ENCODE peak calls at places on chromosomes 6 and 20, in ten cellular contexts. Z is heart left ventricle, L is mucosa of descending colon, U is cardiac fibroblast, W is upper lobe of right lung, P is foreskin fibroblast, E is cardiac muscle cell, C is endodermal cell, O is endothelial cell, G is thoracic aorta. D is an unnamed sample.

GRCh38 chr6:154356118-154356517 is 485 bp downstream of the IPCEF1 start:
- DNase-seq in Z (no peak), L (no peak), U (no peak), W (no peak), P (no peak), E (no peak), C (peak), O (no peak), G (no peak), D (no peak)

GRCh38 chr20:17536944-17537444 is 5.8 kb upstream of the BFSP1 start:
- DNase-seq in Z (peak), L (peak), U (peak), W (peak), P (peak), E (peak), C (peak), O (peak), G (no peak), D (peak)

GRCh38 chr20:38171301-38172010 is 6.4 kb upstream of the TGM2 start:
- DNase-seq in Z (no peak), L (no peak), U (peak), W (peak), P (no peak), E (no peak), C (no peak), O (no peak), G (no peak), D (no peak)

GRCh38 chr6:159701413-159701999 is 8.5 kb upstream of the SOD2 start:
- DNase-seq in Z (no peak), L (no peak), U (peak), W (no peak), P (peak), E (peak), C (no peak), O (no peak), G (no peak), D (no peak)

GRCh38 chr20:59300341-59301081 is at the start of gene EDN3:
- DNase-seq in Z (no peak), L (peak), U (no peak), W (no peak), P (no peak), E (no peak), C (peak), O (peak), G (no peak), D (peak)

GRCh38 chr6:28215425-28215824 is 9.7 kb upstream of the ZSCAN9 start:
- DNase-seq in Z (no peak), L (peak), U (peak), W (no peak), P (no peak), E (peak), C (no peak), O (no peak), G (no peak), D (no peak)

GRCh38 chr6:138654715-138655634 is 118.6 kb upstream of the CCDC28A start:
- DNase-seq in Z (no peak), L (no peak), U (peak), W (no peak), P (peak), E (peak), C (no peak), O (no peak), G (no peak), D (no peak)

GRCh38 chr6:130202782-130203181 is 20.0 kb downstream of the SAMD3 start:
- DNase-seq in Z (no peak), L (no peak), U (no peak), W (no peak), P (no peak), E (no peak), C (peak), O (no peak), G (no peak), D (no peak)

GRCh38 chr20:37902504-37903313 is at the start of gene VSTM2L:
- DNase-seq in Z (no peak), L (no peak), U (peak), W (peak), P (peak), E (peak), C (peak), O (peak), G (no peak), D (peak)

GRCh38 chr6:44086931-44087574 is 40.2 kb downstream of the MRPL14 start:
- DNase-seq in Z (no peak), L (peak), U (no peak), W (peak), P (no peak), E (peak), C (no peak), O (no peak), G (no peak), D (no peak)

GRCh38 chr6:16239798-16240123 is 1.4 kb downstream of the GMPR start:
- DNase-seq in Z (no peak), L (no peak), U (no peak), W (no peak), P (no peak), E (no peak), C (no peak), O (no peak), G (no peak), D (no peak)
- TF ChIP-seq CTCF in Z (no peak), L (no peak), U (no peak), W (no peak), P (no peak), E (no peak), C (no peak), O (no peak), G (no peak), D (no peak)

DNA sequence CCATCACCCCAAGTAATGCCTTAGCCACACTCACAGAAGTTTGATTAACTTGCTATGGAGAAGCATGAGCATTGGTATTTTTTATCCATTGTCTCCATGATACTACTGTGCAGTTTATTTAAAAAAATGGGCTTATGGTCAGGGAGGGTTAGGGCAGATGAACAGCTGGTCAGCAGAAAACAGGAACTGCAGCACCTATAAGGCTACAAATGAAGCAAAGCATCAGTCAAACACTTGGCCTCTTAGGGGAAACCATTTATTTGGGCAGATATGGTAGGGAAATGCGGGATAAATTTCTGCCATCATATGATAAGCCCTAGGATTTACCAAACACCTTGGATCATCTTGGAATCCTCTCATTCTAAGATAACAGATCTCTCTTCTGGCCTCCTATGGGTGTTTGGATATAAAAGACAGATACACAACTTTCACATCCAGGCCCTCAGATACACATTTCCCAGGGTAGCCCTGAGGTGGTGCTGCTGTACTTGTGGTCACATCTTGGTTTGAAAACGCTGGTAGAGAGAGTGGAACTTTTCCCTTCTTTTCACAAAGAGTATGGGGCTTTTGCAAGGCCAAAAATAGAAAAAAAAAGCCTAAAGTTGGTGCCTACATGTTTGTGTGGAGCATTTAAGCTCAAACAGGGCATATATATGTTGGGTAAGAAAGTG is 42.8 kb upstream of the AHI1 start:
- DNase-seq in Z (no peak), L (no peak), U (peak), W (no peak), P (peak), E (peak), C (no peak), O (no peak), G (no peak), D (no peak)
- TF ChIP-seq CTCF in Z (no peak), L (no peak), U (peak), W (no peak), P (peak), E (peak), C (peak), O (no peak), G (no peak), D (no peak)

GRCh38 chr6:79946242-79946641 is 1.1 kb downstream of the ELOVL4 start:
- DNase-seq in Z (no peak), L (no peak), U (peak), W (no peak), P (peak), E (peak), C (peak), O (peak), G (no peak), D (peak)
- TF ChIP-seq CTCF in Z (no peak), L (no peak), U (peak), W (no peak), P (no peak), E (peak), C (peak), O (no peak), G (no peak), D (peak)

GRCh38 chr6:32153252-32153834 is 598 bp upstream of the PPT2 start:
- DNase-seq in Z (no peak), L (peak), U (peak), W (peak), P (no peak), E (no peak), C (peak), O (no peak), G (no peak), D (peak)
- TF ChIP-seq CTCF in Z (no peak), L (no peak), U (peak), W (peak), P (peak), E (peak), C (peak), O (no peak), G (no peak), D (no peak)

GRCh38 chr20:63311186-63311832 is 18.3 kb downstream of the COL20A1 start:
- DNase-seq in Z (no peak), L (no peak), U (no peak), W (no peak), P (no peak), E (no peak), C (no peak), O (no peak), G (no peak), D (no peak)
- TF ChIP-seq CTCF in Z (no peak), L (no peak), U (no peak), W (no peak), P (no peak), E (no peak), C (no peak), O (no peak), G (no peak), D (no peak)

GRCh38 chr20:40688129-40689099 is 622 bp downstream of the MAFB start:
- DNase-seq in Z (no peak), L (no peak), U (no peak), W (no peak), P (no peak), E (no peak), C (no peak), O (peak), G (no peak), D (peak)

GRCh38 chr20:40689100-40689942 is at the start of gene MAFB:
- DNase-seq in Z (peak), L (peak), U (peak), W (peak), P (peak), E (peak), C (peak), O (peak), G (peak), D (peak)

GRCh38 chr20:40686434-40686882 is 2.6 kb downstream of the MAFB start:
- DNase-seq in Z (no peak), L (no peak), U (no peak), W (no peak), P (no peak), E (no peak), C (peak), O (no peak), G (no peak), D (no peak)

GRCh38 chr20:40686893-40687292 is 2.1 kb downstream of the MAFB start:
- DNase-seq in Z (no peak), L (no peak), U (no peak), W (no peak), P (no peak), E (no peak), C (no peak), O (no peak), G (no peak), D (no peak)

GRCh38 chr20:40687384-40688128 is 1.5 kb downstream of the MAFB start:
- DNase-seq in Z (peak), L (peak), U (peak), W (peak), P (no peak), E (peak), C (peak), O (peak), G (no peak), D (peak)
- TF ChIP-seq CTCF in Z (no peak), L (no peak), U (no peak), W (no peak), P (no peak), E (no peak), C (no peak), O (no peak), G (no peak), D (no peak)

GRCh38 chr20:20720158-20720557 is 7.7 kb upstream of the RALGAPA2 start:
- DNase-seq in Z (no peak), L (no peak), U (no peak), W (no peak), P (no peak), E (no peak), C (no peak), O (no peak), G (no peak), D (no peak)

GRCh38 chr20:20719411-20719810 is 7.0 kb upstream of the RALGAPA2 start:
- DNase-seq in Z (no peak), L (no peak), U (no peak), W (no peak), P (no peak), E (no peak), C (no peak), O (no peak), G (no peak), D (no peak)

DNA sequence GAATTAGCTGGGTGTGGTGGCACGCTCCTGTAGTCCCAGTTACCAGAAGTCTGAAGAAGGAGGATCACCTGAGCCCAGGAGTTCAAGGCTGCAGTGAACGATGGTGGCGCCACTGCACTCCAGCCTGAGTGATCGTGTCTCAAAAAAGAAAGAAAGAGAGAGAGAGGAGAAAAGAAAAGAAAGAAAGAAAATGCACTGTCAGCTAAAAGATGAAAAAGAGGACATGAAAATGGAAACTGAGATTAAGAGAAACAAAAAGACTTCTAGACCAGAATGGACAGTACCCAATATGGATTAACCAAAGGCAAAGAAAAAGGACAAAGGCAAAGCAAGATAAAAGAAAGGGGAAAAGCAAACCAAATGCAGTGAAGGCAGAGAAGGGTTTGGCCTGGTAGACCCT is 9.0 kb upstream of the RALGAPA2 start:
- DNase-seq in Z (no peak), L (no peak), U (no peak), W (no peak), P (no peak), E (no peak), C (no peak), O (no peak), G (no peak), D (no peak)
- TF ChIP-seq CTCF in Z (no peak), L (no peak), U (no peak), W (no peak), P (no peak), E (no peak), C (peak), O (no peak), G (no peak), D (no peak)

GRCh38 chr6:31055401-31055800 is 45.1 kb downstream of the MUC22 start:
- DNase-seq in Z (no peak), L (no peak), U (no peak), W (no peak), P (no peak), E (no peak), C (no peak), O (no peak), G (no peak), D (no peak)

GRCh38 chr6:31060162-31060561 is 49.9 kb downstream of the MUC22 start:
- DNase-seq in Z (no peak), L (no peak), U (no peak), W (no peak), P (no peak), E (no peak), C (no peak), O (no peak), G (no peak), D (no peak)

GRCh38 chr6:31057426-31058003 is 47.2 kb downstream of the MUC22 start:
- DNase-seq in Z (no peak), L (no peak), U (peak), W (no peak), P (peak), E (peak), C (no peak), O (no peak), G (no peak), D (no peak)

GRCh38 chr6:31053873-31054272 is 43.6 kb downstream of the MUC22 start:
- DNase-seq in Z (no peak), L (no peak), U (no peak), W (no peak), P (no peak), E (no peak), C (no peak), O (no peak), G (no peak), D (peak)

GRCh38 chr6:31058128-31058894 is 48.0 kb downstream of the MUC22 start:
- DNase-seq in Z (no peak), L (peak), U (peak), W (no peak), P (peak), E (peak), C (no peak), O (no peak), G (no peak), D (no peak)
- TF ChIP-seq CTCF in Z (peak), L (no peak), U (peak), W (peak), P (peak), E (peak), C (peak), O (peak), G (no peak), D (peak)

GRCh38 chr20:49889943-49890650 is 25.2 kb downstream of the SPATA2 start:
- DNase-seq in Z (no peak), L (no peak), U (no peak), W (no peak), P (no peak), E (no peak), C (peak), O (no peak), G (no peak), D (no peak)
- TF ChIP-seq CTCF in Z (no peak), L (no peak), U (no peak), W (peak), P (no peak), E (no peak), C (peak), O (no peak), G (no peak), D (no peak)

GRCh38 chr20:49278036-49278816 is at the start of gene ZNFX1:
- DNase-seq in Z (peak), L (peak), U (peak), W (peak), P (peak), E (peak), C (peak), O (peak), G (peak), D (peak)
- TF ChIP-seq CTCF in Z (peak), L (peak), U (no peak), W (no peak), P (no peak), E (no peak), C (peak), O (no peak), G (no peak), D (no peak)

D was measured in nephron progenitor cell.